ENCODE peak calls at places on chromosomes 4 and X, in six cellular contexts. V, J, T, C, X and R are unnamed samples.

GRCh38 chr4:180052629-180053028 is 2190.6 kb upstream of the TENM3 start:
- DNase-seq in V (no peak), J (no peak), T (no peak), C (no peak), X (no peak), R (no peak)

GRCh38 chr4:165542476-165542875 is 163.7 kb downstream of the CPE start:
- DNase-seq in V (no peak), J (no peak), T (no peak), C (no peak), X (no peak), R (no peak)

GRCh38 chr4:180811556-180811955 is 1431.6 kb upstream of the TENM3 start:
- DNase-seq in V (no peak), J (no peak), T (no peak), C (no peak), X (no peak), R (no peak)

GRCh38 chrX:78066110-78066509 is 37.9 kb upstream of the PGK1 start:
- DNase-seq in V (no peak), J (no peak), T (no peak), C (peak; percentile 18), X (peak; percentile 34), R (no peak)

GRCh38 chrX:13498220-13498619 is 71.2 kb upstream of the EGFL6 start:
- DNase-seq in V (no peak), J (no peak), T (no peak), C (no peak), X (no peak), R (no peak)

GRCh38 chrX:39133971-39134370 is 332.7 kb downstream of the MID1IP1 start:
- DNase-seq in V (no peak), J (peak; percentile 26), T (no peak), C (no peak), X (no peak), R (no peak)

GRCh38 chr4:38008493-38009120 is 48.4 kb downstream of the PTTG2 start:
- DNase-seq in V (no peak), J (no peak), T (no peak), C (no peak), X (no peak), R (no peak)

GRCh38 chr4:38935391-38936073 is 67.9 kb downstream of the FAM114A1 start:
- DNase-seq in V (no peak), J (no peak), T (no peak), C (no peak), X (no peak), R (no peak)

GRCh38 chr4:165016971-165017370 is 14.8 kb upstream of the TRIM60 start:
- DNase-seq in V (peak; percentile 14), J (no peak), T (peak; percentile 16), C (peak; percentile 2), X (no peak), R (no peak)

GRCh38 chr4:40749717-40750460 is at the start of gene NSUN7:
- DNase-seq in V (peak; percentile 89), J (peak; percentile 85), T (peak; percentile 39), C (no peak), X (no peak), R (no peak)

GRCh38 chr4:147060171-147060931 is 114.7 kb upstream of the TTC29 start:
- DNase-seq in V (peak; percentile 73), J (no peak), T (no peak), C (peak; percentile 65), X (peak; percentile 7), R (no peak)

GRCh38 chrX:8755116-8755515 is 23.2 kb upstream of the ANOS1 start:
- DNase-seq in V (peak; percentile 11), J (no peak), T (peak; percentile 11), C (no peak), X (no peak), R (no peak)

GRCh38 chr4:101961144-101961543 is 170.6 kb downstream of the BANK1 start:
- DNase-seq in V (peak; percentile 14), J (no peak), T (peak; percentile 77), C (peak; percentile 10), X (no peak), R (no peak)

GRCh38 chr4:76074995-76075600 is 589 bp downstream of the ART3 start:
- DNase-seq in V (no peak), J (no peak), T (no peak), C (no peak), X (no peak), R (no peak)

GRCh38 chrX:40893251-40893910 is 158.0 kb upstream of the MED14 start:
- DNase-seq in V (no peak), J (no peak), T (no peak), C (peak; percentile 55), X (no peak), R (no peak)

GRCh38 chr4:4637710-4638109 is 95.9 kb upstream of the STX18 start:
- DNase-seq in V (no peak), J (no peak), T (no peak), C (no peak), X (no peak), R (no peak)

GRCh38 chrX:77949840-77950239 is 19.6 kb downstream of the PGAM4 start:
- DNase-seq in V (no peak), J (no peak), T (no peak), C (no peak), X (no peak), R (peak; percentile 11)

GRCh38 chr4:41532336-41532735 is 5.6 kb upstream of the LIMCH1 start:
- DNase-seq in V (no peak), J (no peak), T (no peak), C (no peak), X (no peak), R (no peak)

GRCh38 chr4:10664408-10664807 is 20.2 kb downstream of the CLNK start:
- DNase-seq in V (no peak), J (peak; percentile 48), T (no peak), C (peak; percentile 93), X (peak; percentile 32), R (peak; percentile 67)

GRCh38 chrX:12881914-12882313 is 15.0 kb downstream of the TLR7 start:
- DNase-seq in V (no peak), J (no peak), T (no peak), C (no peak), X (no peak), R (no peak)

GRCh38 chr4:74529284-74530041 is 84.5 kb downstream of the AREG start:
- DNase-seq in V (no peak), J (no peak), T (no peak), C (peak; percentile 48), X (no peak), R (no peak)

GRCh38 chr4:74534936-74535335 is 90.0 kb downstream of the AREG start:
- DNase-seq in V (no peak), J (no peak), T (no peak), C (no peak), X (no peak), R (no peak)

GRCh38 chr4:74535471-74535870 is 90.5 kb downstream of the AREG start:
- DNase-seq in V (no peak), J (no peak), T (no peak), C (no peak), X (no peak), R (no peak)

GRCh38 chr4:74534121-74534520 is 89.2 kb downstream of the AREG start:
- DNase-seq in V (no peak), J (no peak), T (no peak), C (no peak), X (no peak), R (peak; percentile 72)

DNA sequence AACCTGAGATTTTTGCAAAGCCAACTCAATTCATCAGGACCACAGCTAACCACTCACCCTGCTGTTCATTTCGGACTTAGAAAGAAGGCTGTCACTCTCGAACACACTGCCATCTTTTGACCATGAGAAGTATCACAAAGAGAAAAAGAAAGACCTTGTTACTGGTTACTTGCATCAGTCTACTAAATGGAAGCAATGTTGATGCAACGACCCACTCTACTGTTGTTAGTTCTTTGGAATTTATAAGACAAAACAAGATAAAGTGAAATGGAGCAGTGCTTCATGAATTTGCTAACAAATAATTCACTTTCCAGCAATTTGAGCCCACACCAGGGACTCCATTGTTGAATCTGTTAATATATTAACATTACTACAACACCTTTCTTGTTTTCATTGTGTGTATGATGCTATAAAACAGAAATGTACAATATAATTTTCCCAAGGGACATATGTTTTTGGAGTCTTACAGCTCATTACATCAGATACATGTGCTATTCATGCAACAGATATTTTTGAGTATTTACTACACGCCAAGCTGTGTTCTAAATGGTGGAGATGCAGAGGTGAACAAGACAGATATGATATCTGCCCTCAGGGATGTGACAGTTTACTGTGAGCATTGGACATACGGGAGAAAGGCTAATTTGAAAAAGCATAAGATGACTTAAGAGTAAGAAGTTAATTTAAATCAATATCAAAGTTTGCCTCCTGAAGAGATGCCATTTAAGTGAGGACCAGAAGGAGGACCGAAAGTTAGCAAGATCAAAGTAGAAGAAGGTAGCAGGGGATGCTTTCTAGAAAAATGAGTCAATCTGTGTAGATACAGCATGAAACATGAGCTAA is 87.2 kb downstream of the AREG start:
- DNase-seq in V (peak; percentile 71), J (no peak), T (peak; percentile 64), C (peak; percentile 93), X (peak; percentile 59), R (no peak)
- TF ChIP-seq CTCF in V (peak; percentile 66), J (peak; percentile 27), T (peak; percentile 52), C (peak; percentile 68), X (peak; percentile 64), R (peak; percentile 44)

GRCh38 chr4:3371581-3372001 is 70.2 kb upstream of the HGFAC start:
- DNase-seq in V (peak; percentile 65), J (no peak), T (peak; percentile 41), C (peak; percentile 10), X (no peak), R (no peak)
- H3K4me3 ChIP-seq in V (peak overlapping the region; percentile 17), J (no peak overlapping the region), T (peak overlapping the region; percentile 33), C (peak overlapping the region; percentile 54), X (no peak overlapping the region), R (peak overlapping the region; percentile 21)

DNA sequence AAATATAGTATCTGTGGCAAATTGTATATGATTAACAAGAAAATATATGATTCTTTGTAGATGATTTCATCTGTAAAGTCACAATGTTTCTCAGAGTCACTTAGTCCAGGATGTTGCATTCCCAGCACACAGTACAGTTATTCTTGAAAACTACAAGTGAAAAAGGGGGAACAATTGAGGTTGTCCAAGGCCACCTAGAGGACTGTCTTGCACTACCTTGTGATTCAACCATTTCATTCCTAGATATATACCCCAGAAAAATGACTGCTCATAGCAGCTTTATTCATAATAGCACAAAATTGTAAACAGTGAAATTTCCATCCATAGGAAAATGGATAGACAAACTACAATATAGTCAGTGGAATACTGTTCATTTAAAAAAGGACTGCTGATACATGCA is 16.0 kb downstream of the C4orf33 start:
- DNase-seq in V (no peak), J (no peak), T (no peak), C (no peak), X (no peak), R (no peak)
- TF ChIP-seq CTCF in V (peak; percentile 11), J (no peak), T (no peak), C (no peak), X (no peak), R (no peak)

GRCh38 chrX:33339219-33339618 is 127.9 kb upstream of the DMD start:
- DNase-seq in V (peak; percentile 8), J (no peak), T (no peak), C (peak; percentile 0), X (no peak), R (no peak)
- H3K4me3 ChIP-seq in V (no peak overlapping the region), J (peak overlapping the region; percentile 13), T (no peak overlapping the region), C (peak overlapping the region; percentile 24), X (peak overlapping the region; percentile 27), R (no peak overlapping the region)

GRCh38 chr4:61086357-61086756 is 113.8 kb upstream of the ADGRL3 start:
- DNase-seq in V (peak; percentile 22), J (no peak), T (no peak), C (no peak), X (no peak), R (no peak)
- TF ChIP-seq CTCF in V (no peak), J (no peak), T (no peak), C (no peak), X (no peak), R (no peak)

GRCh38 chr4:110637408-110638131 is 14.7 kb upstream of the PITX2 start:
- DNase-seq in V (peak; percentile 68), J (no peak), T (peak; percentile 34), C (no peak), X (no peak), R (no peak)
- H3K4me3 ChIP-seq in V (peak overlapping the region; percentile 65), J (peak overlapping the region; percentile 19), T (peak overlapping the region; percentile 57), C (peak overlapping the region; percentile 32), X (peak overlapping the region; percentile 43), R (peak overlapping the region; percentile 59)